ENCODE peak calls at places on chromosomes 12 and 14, in five cellular contexts. Y is mammary epithelial cell; U is CD8-positive, alpha-beta T cell; C is naive thymus-derived CD4-positive, alpha-beta T cell; N is heart right ventricle. D is an unnamed sample.

GRCh38 chr14:76525106-76525825 is 149.3 kb downstream of the ESRRB start:
- DNase-seq in Y (no peak), U (no peak), C (no peak), N (no peak), D (no peak)

GRCh38 chr12:103698752-103699540 is 111.9 kb downstream of the STAB2 start:
- DNase-seq in Y (no peak), U (no peak), C (no peak), N (no peak), D (no peak)

GRCh38 chr12:57626929-57627445 is 6.0 kb downstream of the B4GALNT1 start:
- DNase-seq in Y (no peak), U (no peak), C (no peak), N (no peak), D (no peak)

GRCh38 chr12:79983492-79983891 is 48.6 kb upstream of the PPP1R12A start:
- DNase-seq in Y (peak; percentile 78), U (no peak), C (no peak), N (no peak), D (peak; percentile 67)

GRCh38 chr14:29463727-29464370 is 463.8 kb downstream of the PRKD1 start:
- DNase-seq in Y (no peak), U (no peak), C (no peak), N (no peak), D (no peak)

GRCh38 chr12:69332815-69333358 is 15.3 kb upstream of the LYZ start:
- DNase-seq in Y (no peak), U (no peak), C (no peak), N (no peak), D (no peak)

GRCh38 chr14:34063470-34064164 is 112.7 kb upstream of the EGLN3 start:
- DNase-seq in Y (no peak), U (no peak), C (no peak), N (no peak), D (no peak)

GRCh38 chr14:73741386-73741875 is 27.2 kb upstream of the PNMA1 start:
- DNase-seq in Y (peak; percentile 72), U (peak; percentile 75), C (peak; percentile 55), N (peak; percentile 81), D (peak; percentile 87)

GRCh38 chr12:20426191-20426590 is 57.9 kb downstream of the PDE3A start:
- DNase-seq in Y (no peak), U (no peak), C (no peak), N (peak; percentile 30), D (no peak)

GRCh38 chr12:132392389-132393244 is 63.2 kb upstream of the GALNT9 start:
- DNase-seq in Y (no peak), U (no peak), C (no peak), N (no peak), D (no peak)
- H3K27me3 ChIP-seq in Y (peaks cover 10% of the 10 kb centered on the region), U (no peaks in the 10 kb centered on the region), C (no peaks in the 10 kb centered on the region), N (peaks cover 41% of the 10 kb centered on the region), D (peaks cover 45% of the 10 kb centered on the region)

DNA sequence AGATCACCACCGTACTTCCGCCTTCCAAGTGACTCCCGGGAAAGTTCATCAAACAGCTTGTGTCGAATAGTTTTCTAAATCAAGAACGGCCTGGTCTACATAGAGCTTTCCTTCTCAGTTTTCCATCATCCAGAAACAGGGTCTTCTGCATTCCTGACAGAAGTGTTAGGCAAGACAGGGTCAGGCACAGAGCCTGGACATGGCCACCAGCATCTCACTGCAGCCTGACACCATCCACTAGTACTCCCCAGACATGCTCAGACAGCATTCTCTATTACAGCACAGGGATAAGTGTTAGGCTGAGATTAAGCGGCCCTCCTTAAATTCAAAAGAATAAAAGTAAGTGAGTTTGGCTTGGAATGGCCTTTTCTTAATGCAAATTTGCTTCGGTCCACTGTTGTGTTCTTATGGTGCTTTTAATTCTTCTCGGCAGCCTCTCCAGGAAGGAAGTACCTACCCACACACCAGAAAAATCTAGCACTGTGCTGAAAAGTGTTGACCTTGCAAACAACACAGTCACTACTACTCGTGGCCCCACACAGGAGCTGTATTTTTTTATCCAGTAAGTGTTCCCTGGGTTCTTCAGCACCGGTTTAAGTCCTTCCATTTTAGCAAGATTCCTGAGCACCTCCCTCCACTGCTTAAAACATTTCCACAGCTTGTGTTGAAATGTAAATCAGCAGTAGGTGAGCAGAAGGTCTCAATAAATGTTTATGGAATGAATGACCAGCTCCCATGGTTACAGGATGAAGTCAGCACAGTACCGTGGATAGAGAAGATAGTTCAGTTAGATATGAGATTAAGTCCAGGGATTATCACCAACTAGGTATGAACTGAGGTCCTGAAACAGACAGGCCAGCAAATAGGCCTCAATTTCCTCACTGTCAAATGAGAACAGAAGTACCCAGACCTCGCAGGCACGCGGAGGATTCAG is 44.1 kb downstream of the SETD3 start:
- DNase-seq in Y (no peak), U (no peak), C (no peak), N (no peak), D (no peak)
- H3K36me3 ChIP-seq in Y (peaks cover 7% of the 10 kb centered on the region), U (no peaks in the 10 kb centered on the region), C (no peaks in the 10 kb centered on the region), N (peaks cover 91% of the 10 kb centered on the region), D (no peaks in the 10 kb centered on the region)

DNA sequence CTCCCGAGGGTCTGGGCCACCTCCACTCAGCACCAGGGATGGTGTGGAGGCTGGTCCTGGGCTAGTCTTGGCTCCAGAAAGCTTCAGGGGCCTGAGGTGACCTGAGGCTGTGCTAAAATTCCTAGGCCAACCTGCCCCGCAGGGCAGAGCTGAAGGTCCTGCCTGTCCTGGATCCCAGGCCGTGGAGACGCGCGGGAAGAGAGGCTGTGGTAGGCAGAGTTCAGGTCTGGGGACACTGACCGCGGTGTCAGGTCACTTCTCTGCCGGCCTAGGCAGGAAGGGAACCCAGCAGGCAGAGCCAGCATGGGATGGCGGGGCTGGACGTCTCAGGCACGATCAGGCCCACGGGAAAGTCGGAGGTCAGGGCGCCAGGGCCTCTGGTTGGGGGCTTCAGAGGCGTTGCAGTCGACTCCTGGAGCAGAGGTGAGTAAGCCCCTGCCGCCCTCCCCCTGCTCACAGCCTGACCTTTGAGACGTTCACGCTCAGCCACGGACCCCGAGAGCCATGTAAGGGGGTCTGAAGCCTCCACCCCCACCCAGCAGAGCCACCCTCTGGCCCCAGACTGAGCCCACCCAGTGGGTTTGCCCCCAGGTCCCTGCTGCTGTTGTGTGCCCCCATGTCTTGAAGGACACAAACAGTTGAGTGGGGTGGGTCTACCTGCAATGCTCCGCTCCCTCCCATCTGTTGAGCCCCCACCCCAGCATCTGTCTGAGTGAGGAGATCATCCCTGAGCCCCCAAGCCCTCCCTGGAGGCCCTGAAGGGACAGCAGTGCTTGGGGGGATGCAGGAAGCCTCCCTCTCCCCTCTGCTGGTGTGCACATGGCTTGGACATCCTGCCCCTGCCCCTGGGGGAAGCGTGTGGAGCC is 142.7 kb downstream of the KIF26A start:
- DNase-seq in Y (no peak), U (no peak), C (no peak), N (no peak), D (no peak)
- H3K9me3 ChIP-seq in Y (peaks cover 41% of the 10 kb centered on the region), U (no peaks in the 10 kb centered on the region), C (no peaks in the 10 kb centered on the region), N (no peaks in the 10 kb centered on the region), D (no peaks in the 10 kb centered on the region)

GRCh38 chr12:114405449-114406271 is at the start of gene TBX5:
- DNase-seq in Y (no peak), U (no peak), C (no peak), N (no peak), D (peak; percentile 35)

GRCh38 chr12:114403690-114404450 is 2.1 kb downstream of the TBX5 start:
- DNase-seq in Y (no peak), U (no peak), C (no peak), N (peak; percentile 62), D (no peak)

GRCh38 chr12:114406326-114407033 is 536 bp upstream of the TBX5 start:
- DNase-seq in Y (no peak), U (no peak), C (no peak), N (no peak), D (no peak)

GRCh38 chr12:114404451-114405198 is 1.3 kb downstream of the TBX5 start:
- DNase-seq in Y (no peak), U (no peak), C (no peak), N (no peak), D (no peak)

DNA sequence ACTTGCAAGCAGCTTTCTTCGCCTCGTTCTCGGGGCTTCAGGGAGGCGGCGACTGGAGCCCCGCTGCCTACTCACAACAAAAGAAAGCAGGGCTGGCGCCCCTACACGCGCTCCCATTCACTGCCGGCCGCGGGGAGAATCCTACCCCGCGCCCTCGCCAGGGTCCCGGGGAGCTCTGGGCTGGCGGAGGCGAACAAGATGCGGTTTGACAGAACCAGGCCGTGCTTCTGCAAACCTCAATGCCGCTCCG is 820 bp downstream of the TBX5 start:
- DNase-seq in Y (no peak), U (no peak), C (no peak), N (no peak), D (no peak)
- H3K27me3 ChIP-seq in Y (peaks cover 70% of the 10 kb centered on the region), U (peaks cover 24% of the 10 kb centered on the region), C (peaks cover 7% of the 10 kb centered on the region), N (peaks cover 15% of the 10 kb centered on the region), D (peaks cover 3% of the 10 kb centered on the region)

GRCh38 chr12:66637693-66638301 is 41.1 kb downstream of the GRIP1 start:
- DNase-seq in Y (no peak), U (no peak), C (no peak), N (no peak), D (peak; percentile 6)
- H3K36me3 ChIP-seq in Y (no peaks in the 10 kb centered on the region), U (no peaks in the 10 kb centered on the region), C (no peaks in the 10 kb centered on the region), N (no peaks in the 10 kb centered on the region), D (no peaks in the 10 kb centered on the region)

GRCh38 chr14:26917086-26917485 is 319.3 kb upstream of the NOVA1 start:
- DNase-seq in Y (no peak), U (no peak), C (no peak), N (no peak), D (no peak)
- H3K9me3 ChIP-seq in Y (peaks cover 21% of the 10 kb centered on the region), U (no peaks in the 10 kb centered on the region), C (no peaks in the 10 kb centered on the region), N (no peaks in the 10 kb centered on the region), D (no peaks in the 10 kb centered on the region)

D was measured in MG63.